ENCODE peak calls at places on chromosomes 7 and 10, in four cellular contexts. B, C, E and R are unnamed samples.

GRCh38 chr10:125783957-125784356 is 8.3 kb upstream of the MMP21 start:
- DNase-seq in B (no peak), C (no peak), E (no peak), R (no peak)

GRCh38 chr7:157407512-157408257 is 70.9 kb downstream of the DNAJB6 start:
- DNase-seq in B (no peak), C (no peak), E (no peak), R (no peak)

GRCh38 chr10:100847440-100847839 is 65.3 kb upstream of the SLF2 start:
- DNase-seq in B (no peak), C (no peak), E (no peak), R (no peak)

GRCh38 chr7:47931788-47932425 is 16.4 kb downstream of the PKD1L1 start:
- DNase-seq in B (no peak), C (no peak), E (no peak), R (no peak)

GRCh38 chr10:75622503-75622902 is 191.1 kb downstream of the LRMDA start:
- DNase-seq in B (no peak), C (no peak), E (no peak), R (no peak)

GRCh38 chr7:28581351-28581750 is 169.0 kb downstream of the CREB5 start:
- DNase-seq in B (no peak), C (no peak), E (no peak), R (no peak)

GRCh38 chr10:119967066-119967465 is 74.5 kb downstream of the SEC23IP start:
- DNase-seq in B (no peak), C (no peak), E (no peak), R (no peak)

GRCh38 chr7:33221374-33221773 is 92.0 kb downstream of the BBS9 start:
- DNase-seq in B (no peak), C (no peak), E (no peak), R (no peak)

GRCh38 chr10:46265981-46266505 is 20.8 kb upstream of the ANTXRL start:
- DNase-seq in B (no peak), C (no peak), E (no peak), R (no peak)

GRCh38 chr7:87885018-87885417 is 8.7 kb downstream of the DBF4 start:
- DNase-seq in B (no peak), C (no peak), E (no peak), R (no peak)

GRCh38 chr10:21424511-21424910 is 101.0 kb downstream of the SKIDA1 start:
- DNase-seq in B (no peak), C (no peak), E (no peak), R (no peak)

GRCh38 chr10:112907893-112908292 is 42.2 kb upstream of the TCF7L2 start:
- DNase-seq in B (no peak), C (no peak), E (no peak), R (no peak)